ENCODE peak calls at places on chromosomes 2 and 18, in eight cellular contexts. One of them, this sample, is unnamed.

GRCh38 chr18:69943021-69943420 is 4.7 kb downstream of the CD226 start:
- DNase-seq in A549: no peak
- DNase-seq in CD4-positive, CD25-positive, alpha-beta regulatory T cell: no peak
- DNase-seq in cerebellum: no peak
- DNase-seq in IMR-90: no peak
- DNase-seq in naive thymus-derived CD8-positive, alpha-beta T cell: no peak
- DNase-seq in GM04504: no peak
- DNase-seq in stimulated activated CD8-positive, alpha-beta memory T cell treated with anti-CD3 and anti-CD28 coated beads, Interleukin-15, amount 100 ng/mL, for 4 hours: no peak
- DNase-seq in this sample: no peak

GRCh38 chr2:134988994-134989605 is 58.1 kb downstream of the MAP3K19 start:
- DNase-seq in stimulated activated CD8-positive, alpha-beta memory T cell treated with anti-CD3 and anti-CD28 coated beads, Interleukin-15, amount 100 ng/mL, for 4 hours: no peak
- DNase-seq in cerebellum: peak
- DNase-seq in IMR-90: peak
- DNase-seq in naive thymus-derived CD8-positive, alpha-beta T cell: no peak
- DNase-seq in CD4-positive, CD25-positive, alpha-beta regulatory T cell: peak
- DNase-seq in A549: peak
- DNase-seq in GM04504: no peak
- DNase-seq in this sample: no peak

GRCh38 chr2:149146876-149147275 is 108.4 kb downstream of the LYPD6B start:
- DNase-seq in naive thymus-derived CD8-positive, alpha-beta T cell: no peak
- DNase-seq in cerebellum: no peak
- DNase-seq in IMR-90: no peak
- DNase-seq in stimulated activated CD8-positive, alpha-beta memory T cell treated with anti-CD3 and anti-CD28 coated beads, Interleukin-15, amount 100 ng/mL, for 4 hours: no peak
- DNase-seq in A549: no peak
- DNase-seq in CD4-positive, CD25-positive, alpha-beta regulatory T cell: no peak
- DNase-seq in GM04504: no peak
- DNase-seq in this sample: no peak

GRCh38 chr2:227462972-227463931 is 8.7 kb upstream of the AGFG1 start:
- DNase-seq in CD4-positive, CD25-positive, alpha-beta regulatory T cell: no peak
- DNase-seq in stimulated activated CD8-positive, alpha-beta memory T cell treated with anti-CD3 and anti-CD28 coated beads, Interleukin-15, amount 100 ng/mL, for 4 hours: no peak
- DNase-seq in IMR-90: no peak
- DNase-seq in cerebellum: no peak
- DNase-seq in naive thymus-derived CD8-positive, alpha-beta T cell: no peak
- DNase-seq in A549: no peak
- DNase-seq in GM04504: no peak
- DNase-seq in this sample: no peak

GRCh38 chr18:68764016-68764415 is 33.9 kb upstream of the CCDC102B start:
- DNase-seq in CD4-positive, CD25-positive, alpha-beta regulatory T cell: no peak
- DNase-seq in GM04504: no peak
- DNase-seq in naive thymus-derived CD8-positive, alpha-beta T cell: no peak
- DNase-seq in stimulated activated CD8-positive, alpha-beta memory T cell treated with anti-CD3 and anti-CD28 coated beads, Interleukin-15, amount 100 ng/mL, for 4 hours: no peak
- DNase-seq in IMR-90: peak
- DNase-seq in cerebellum: no peak
- DNase-seq in A549: no peak
- DNase-seq in this sample: no peak

GRCh38 chr2:121608367-121608766 is 40.9 kb downstream of the CLASP1 start:
- DNase-seq in CD4-positive, CD25-positive, alpha-beta regulatory T cell: no peak
- DNase-seq in GM04504: no peak
- DNase-seq in stimulated activated CD8-positive, alpha-beta memory T cell treated with anti-CD3 and anti-CD28 coated beads, Interleukin-15, amount 100 ng/mL, for 4 hours: no peak
- DNase-seq in cerebellum: peak
- DNase-seq in A549: no peak
- DNase-seq in naive thymus-derived CD8-positive, alpha-beta T cell: no peak
- DNase-seq in IMR-90: peak
- DNase-seq in this sample: no peak

GRCh38 chr2:157257312-157258252 is at the start of gene GALNT5:
- DNase-seq in stimulated activated CD8-positive, alpha-beta memory T cell treated with anti-CD3 and anti-CD28 coated beads, Interleukin-15, amount 100 ng/mL, for 4 hours: no peak
- DNase-seq in A549: peak
- DNase-seq in CD4-positive, CD25-positive, alpha-beta regulatory T cell: no peak
- DNase-seq in cerebellum: peak
- DNase-seq in GM04504: peak
- DNase-seq in IMR-90: peak
- DNase-seq in naive thymus-derived CD8-positive, alpha-beta T cell: no peak
- DNase-seq in this sample: no peak

GRCh38 chr2:6826081-6826913 is 39.4 kb downstream of the CMPK2 start:
- DNase-seq in stimulated activated CD8-positive, alpha-beta memory T cell treated with anti-CD3 and anti-CD28 coated beads, Interleukin-15, amount 100 ng/mL, for 4 hours: no peak
- DNase-seq in CD4-positive, CD25-positive, alpha-beta regulatory T cell: peak
- DNase-seq in naive thymus-derived CD8-positive, alpha-beta T cell: peak
- DNase-seq in A549: peak
- DNase-seq in cerebellum: no peak
- DNase-seq in IMR-90: peak
- DNase-seq in GM04504: peak
- DNase-seq in this sample: no peak

GRCh38 chr2:61853086-61853847 is 593 bp downstream of the FAM161A start:
- DNase-seq in A549: peak
- DNase-seq in GM04504: no peak
- DNase-seq in CD4-positive, CD25-positive, alpha-beta regulatory T cell: peak
- DNase-seq in IMR-90: no peak
- DNase-seq in naive thymus-derived CD8-positive, alpha-beta T cell: no peak
- DNase-seq in cerebellum: peak
- DNase-seq in stimulated activated CD8-positive, alpha-beta memory T cell treated with anti-CD3 and anti-CD28 coated beads, Interleukin-15, amount 100 ng/mL, for 4 hours: no peak
- DNase-seq in this sample: no peak

GRCh38 chr2:188028739-188029138 is 262.9 kb upstream of the GULP1 start:
- DNase-seq in A549: no peak
- DNase-seq in stimulated activated CD8-positive, alpha-beta memory T cell treated with anti-CD3 and anti-CD28 coated beads, Interleukin-15, amount 100 ng/mL, for 4 hours: no peak
- DNase-seq in naive thymus-derived CD8-positive, alpha-beta T cell: no peak
- DNase-seq in CD4-positive, CD25-positive, alpha-beta regulatory T cell: no peak
- DNase-seq in IMR-90: no peak
- DNase-seq in cerebellum: no peak
- DNase-seq in GM04504: no peak
- DNase-seq in this sample: no peak

GRCh38 chr18:9234528-9234927 is 97.9 kb downstream of the ANKRD12 start:
- DNase-seq in stimulated activated CD8-positive, alpha-beta memory T cell treated with anti-CD3 and anti-CD28 coated beads, Interleukin-15, amount 100 ng/mL, for 4 hours: no peak
- DNase-seq in A549: no peak
- DNase-seq in CD4-positive, CD25-positive, alpha-beta regulatory T cell: no peak
- DNase-seq in GM04504: no peak
- DNase-seq in cerebellum: no peak
- DNase-seq in naive thymus-derived CD8-positive, alpha-beta T cell: no peak
- DNase-seq in IMR-90: no peak
- DNase-seq in this sample: no peak

This sample was measured in NCI-H1048.